ENCODE peak calls at places on chromosome 2, in ten cellular contexts. P is NCI-H69; T is fibroblast of mammary gland; M is foreskin fibroblast; F is GM03348; X is transverse colon; H is occipital lobe; A is neural progenitor cell; R is A549; U is stimulated activated naive CD8-positive, alpha-beta T cell treated with anti-CD3 and anti-CD28 coated beads, Interleukin-15, Interleukin-2, amounts not matched to agents 100 U/mL and 50 U/mL, for 24 hours. V is an unnamed sample.

GRCh38 chr2:223944166-223944703 is 900 bp downstream of the WDFY1 start:
- DNase-seq in P (peak; percentile 33), T (no peak), M (no peak), F (peak; percentile 47), X (peak; percentile 51), H (peak; percentile 32), A (peak; percentile 71), R (peak; percentile 41), U (peak; percentile 45), V (peak; percentile 26)

GRCh38 chr2:217905395-217905794 is 97.4 kb downstream of the TNS1 start:
- DNase-seq in P (no peak), T (no peak), M (no peak), F (no peak), X (no peak), H (peak; percentile 57), A (no peak), R (no peak), U (no peak), V (no peak)

GRCh38 chr2:46485002-46485401 is 5.6 kb downstream of the TMEM247 start:
- DNase-seq in P (no peak), T (no peak), M (no peak), F (no peak), X (no peak), H (no peak), A (no peak), R (no peak), U (no peak), V (no peak)

GRCh38 chr2:196176142-196176738 is 4.9 kb upstream of the STK17B start:
- DNase-seq in P (no peak), T (no peak), M (no peak), F (no peak), X (peak; percentile 77), H (no peak), A (no peak), R (no peak), U (peak; percentile 82), V (no peak)

GRCh38 chr2:124836415-124836814 is 811.3 kb downstream of the CNTNAP5 start:
- DNase-seq in P (no peak), T (no peak), M (peak; percentile 24), F (no peak), X (no peak), H (no peak), A (no peak), R (no peak), U (no peak), V (no peak)

GRCh38 chr2:142140434-142140845 is 9.6 kb upstream of the LRP1B start:
- DNase-seq in P (peak; percentile 30), T (peak; percentile 25), M (peak; percentile 9), F (peak; percentile 15), X (no peak), H (no peak), A (peak; percentile 49), R (peak; percentile 10), U (no peak), V (no peak)

GRCh38 chr2:25342372-25343186 is 854 bp upstream of the DNMT3A start:
- DNase-seq in P (peak; percentile 82), T (peak; percentile 67), M (peak; percentile 71), F (peak; percentile 95), X (peak; percentile 87), H (peak; percentile 65), A (peak; percentile 96), R (peak; percentile 84), U (peak; percentile 88), V (peak; percentile 79)

GRCh38 chr2:201858781-201859180 is 52.4 kb downstream of the CDK15 start:
- DNase-seq in P (peak; percentile 84), T (peak; percentile 67), M (peak; percentile 37), F (peak; percentile 69), X (peak; percentile 21), H (peak; percentile 19), A (peak; percentile 86), R (no peak), U (peak; percentile 45), V (no peak)

GRCh38 chr2:199019898-199020507 is 437.7 kb downstream of the SATB2 start:
- DNase-seq in P (peak; percentile 69), T (peak; percentile 69), M (peak; percentile 18), F (peak; percentile 36), X (no peak), H (no peak), A (peak; percentile 66), R (peak; percentile 32), U (no peak), V (peak; percentile 37)

GRCh38 chr2:128520787-128521186 is 202.1 kb upstream of the HS6ST1 start:
- DNase-seq in P (no peak), T (no peak), M (no peak), F (no peak), X (no peak), H (no peak), A (no peak), R (no peak), U (peak; percentile 46), V (no peak)